ENCODE peak calls at places on chromosome 1, in ten cellular contexts. R, C, A, U, M, G, F, S, T and H are unnamed samples.

GRCh38 chr1:7534061-7534825 is 236.9 kb upstream of the VAMP3 start:
- DNase-seq in R (no peak), C (peak), A (no peak), U (no peak), M (no peak), G (no peak), F (no peak), S (peak), T (no peak), H (no peak)

GRCh38 chr1:45785583-45785982 is 17.8 kb upstream of the MAST2 start:
- DNase-seq in R (no peak), C (no peak), A (peak), U (no peak), M (no peak), G (peak), F (no peak), S (no peak), T (no peak), H (no peak)

GRCh38 chr1:62437273-62437945 is 560 bp downstream of the USP1 start:
- DNase-seq in R (no peak), C (no peak), A (peak), U (no peak), M (no peak), G (peak), F (no peak), S (peak), T (peak), H (peak)

GRCh38 chr1:48777219-48777895 is 666 bp upstream of the BEND5 start:
- DNase-seq in R (no peak), C (no peak), A (no peak), U (no peak), M (no peak), G (no peak), F (peak), S (no peak), T (peak), H (no peak)

GRCh38 chr1:241391926-241392710 is 35.1 kb upstream of the RGS7 start:
- DNase-seq in R (peak), C (no peak), A (no peak), U (peak), M (no peak), G (no peak), F (no peak), S (no peak), T (no peak), H (no peak)

GRCh38 chr1:150233359-150234308 is 2.3 kb downstream of the ANP32E start:
- DNase-seq in R (peak), C (no peak), A (no peak), U (peak), M (no peak), G (no peak), F (peak), S (peak), T (peak), H (peak)

GRCh38 chr1:36387141-36387949 is 1.6 kb upstream of the STK40 start:
- DNase-seq in R (peak), C (no peak), A (no peak), U (peak), M (peak), G (no peak), F (no peak), S (peak), T (no peak), H (peak)

GRCh38 chr1:44759077-44759476 is 16.3 kb upstream of the RPS8 start:
- DNase-seq in R (no peak), C (no peak), A (no peak), U (no peak), M (no peak), G (no peak), F (no peak), S (no peak), T (no peak), H (no peak)

GRCh38 chr1:56820755-56821461 is 1.7 kb upstream of the FYB2 start:
- DNase-seq in R (peak), C (peak), A (peak), U (peak), M (peak), G (peak), F (peak), S (peak), T (peak), H (peak)

GRCh38 chr1:84944767-84945486 is 51.9 kb upstream of the LPAR3 start:
- DNase-seq in R (peak), C (no peak), A (peak), U (peak), M (peak), G (peak), F (peak), S (peak), T (peak), H (peak)

GRCh38 chr1:25502957-25503356 is 40.4 kb upstream of the LDLRAP1 start:
- DNase-seq in R (no peak), C (no peak), A (no peak), U (peak), M (peak), G (no peak), F (no peak), S (peak), T (no peak), H (no peak)

GRCh38 chr1:1250828-1251284 is 4.3 kb upstream of the C1QTNF12 start:
- DNase-seq in R (peak), C (no peak), A (peak), U (no peak), M (no peak), G (peak), F (no peak), S (no peak), T (no peak), H (no peak)

GRCh38 chr1:224059897-224060462 is 53.9 kb upstream of the FBXO28 start:
- DNase-seq in R (no peak), C (no peak), A (no peak), U (no peak), M (no peak), G (no peak), F (no peak), S (no peak), T (no peak), H (no peak)

GRCh38 chr1:215376544-215377264 is 190.4 kb upstream of the KCTD3 start:
- DNase-seq in R (no peak), C (peak), A (no peak), U (no peak), M (peak), G (no peak), F (no peak), S (peak), T (no peak), H (no peak)

GRCh38 chr1:68600049-68600661 is 103.3 kb upstream of the DEPDC1 start:
- DNase-seq in R (peak), C (no peak), A (no peak), U (peak), M (no peak), G (no peak), F (no peak), S (peak), T (peak), H (no peak)

GRCh38 chr1:178706467-178706866 is 18.6 kb upstream of the RALGPS2 start:
- DNase-seq in R (peak), C (peak), A (no peak), U (peak), M (no peak), G (no peak), F (peak), S (peak), T (no peak), H (no peak)

GRCh38 chr1:185483647-185484450 is 166.8 kb upstream of the IVNS1ABP start:
- DNase-seq in R (peak), C (no peak), A (no peak), U (peak), M (peak), G (no peak), F (no peak), S (peak), T (no peak), H (no peak)

GRCh38 chr1:153470707-153471106 is 10.3 kb upstream of the S100A7 start:
- DNase-seq in R (peak), C (no peak), A (no peak), U (no peak), M (no peak), G (no peak), F (no peak), S (no peak), T (no peak), H (no peak)

GRCh38 chr1:101996830-101997485 is at the start of gene OLFM3:
- DNase-seq in R (peak), C (no peak), A (no peak), U (no peak), M (peak), G (no peak), F (no peak), S (peak), T (peak), H (no peak)

GRCh38 chr1:150552692-150553278 is 3.6 kb downstream of the ADAMTSL4 start:
- DNase-seq in R (no peak), C (peak), A (no peak), U (no peak), M (no peak), G (no peak), F (peak), S (no peak), T (no peak), H (peak)

GRCh38 chr1:17687125-17687524 is 68.0 kb upstream of the ACTL8 start:
- DNase-seq in R (no peak), C (no peak), A (no peak), U (peak), M (no peak), G (no peak), F (no peak), S (no peak), T (no peak), H (no peak)

GRCh38 chr1:174393885-174394284 is 53.9 kb upstream of the GPR52 start:
- DNase-seq in R (no peak), C (no peak), A (no peak), U (no peak), M (no peak), G (no peak), F (no peak), S (no peak), T (no peak), H (no peak)

GRCh38 chr1:29563571-29563970 is 327.2 kb downstream of the PTPRU start:
- DNase-seq in R (peak), C (no peak), A (no peak), U (peak), M (peak), G (no peak), F (no peak), S (peak), T (no peak), H (no peak)

GRCh38 chr1:232477728-232478127 is 152.2 kb downstream of the SIPA1L2 start:
- DNase-seq in R (peak), C (peak), A (no peak), U (peak), M (peak), G (no peak), F (no peak), S (peak), T (no peak), H (no peak)

GRCh38 chr1:209988706-209989105 is 50.7 kb downstream of the SYT14 start:
- DNase-seq in R (peak), C (no peak), A (no peak), U (no peak), M (no peak), G (no peak), F (no peak), S (peak), T (no peak), H (no peak)

GRCh38 chr1:209993061-209993830 is 55.2 kb downstream of the SYT14 start:
- DNase-seq in R (no peak), C (no peak), A (no peak), U (no peak), M (no peak), G (no peak), F (no peak), S (no peak), T (no peak), H (no peak)

GRCh38 chr1:209985002-209985401 is 47.0 kb downstream of the SYT14 start:
- DNase-seq in R (no peak), C (no peak), A (no peak), U (no peak), M (no peak), G (no peak), F (no peak), S (no peak), T (no peak), H (no peak)

GRCh38 chr1:209983953-209984352 is 45.9 kb downstream of the SYT14 start:
- DNase-seq in R (no peak), C (no peak), A (no peak), U (no peak), M (no peak), G (no peak), F (no peak), S (no peak), T (no peak), H (no peak)

GRCh38 chr1:209989525-209989924 is 51.5 kb downstream of the SYT14 start:
- DNase-seq in R (peak), C (no peak), A (no peak), U (peak), M (no peak), G (no peak), F (no peak), S (peak), T (no peak), H (no peak)
- H3K27ac ChIP-seq in R (no peak), C (no peak), A (no peak), U (no peak), M (no peak), G (no peak), F (no peak), S (no peak), T (no peak), H (no peak)

DNA sequence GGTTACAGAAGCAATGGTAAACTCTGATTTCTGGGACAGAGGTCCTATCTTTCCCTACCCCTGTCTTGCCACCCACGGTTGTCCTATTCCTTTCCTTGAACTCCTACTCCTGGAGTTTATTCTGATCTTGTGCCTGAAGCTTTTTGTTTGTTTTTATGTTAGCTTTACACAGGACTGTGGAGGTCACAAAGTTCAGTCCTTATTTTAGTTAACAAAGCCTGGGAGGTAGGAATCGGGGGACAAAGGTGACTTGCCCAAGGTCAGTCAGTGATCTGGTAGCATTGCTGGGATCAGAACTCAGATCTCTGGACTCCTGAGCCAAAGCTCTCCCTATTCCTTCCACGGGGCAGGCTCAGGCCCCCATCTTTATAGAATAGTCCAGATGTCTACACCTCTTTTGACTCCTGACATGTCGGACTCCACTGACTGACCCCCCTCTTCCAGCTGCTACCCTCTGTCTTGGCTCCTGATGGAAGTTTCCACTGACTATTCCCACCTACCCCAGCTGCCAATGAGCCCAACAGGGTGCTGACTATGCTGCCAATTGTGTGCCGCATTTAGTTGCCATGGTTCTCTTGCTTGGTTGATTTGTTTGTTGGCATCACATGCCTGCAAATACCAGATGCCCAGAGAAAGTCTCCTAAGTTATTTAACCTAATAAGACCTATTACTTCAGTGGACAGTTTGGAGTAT is 9.9 kb downstream of the F5 start:
- DNase-seq in R (no peak), C (no peak), A (no peak), U (no peak), M (no peak), G (no peak), F (no peak), S (no peak), T (no peak), H (no peak)
- H3K27ac ChIP-seq in R (no peak), C (no peak), A (no peak), U (no peak), M (no peak), G (no peak), F (no peak), S (no peak), T (no peak), H (no peak)

DNA sequence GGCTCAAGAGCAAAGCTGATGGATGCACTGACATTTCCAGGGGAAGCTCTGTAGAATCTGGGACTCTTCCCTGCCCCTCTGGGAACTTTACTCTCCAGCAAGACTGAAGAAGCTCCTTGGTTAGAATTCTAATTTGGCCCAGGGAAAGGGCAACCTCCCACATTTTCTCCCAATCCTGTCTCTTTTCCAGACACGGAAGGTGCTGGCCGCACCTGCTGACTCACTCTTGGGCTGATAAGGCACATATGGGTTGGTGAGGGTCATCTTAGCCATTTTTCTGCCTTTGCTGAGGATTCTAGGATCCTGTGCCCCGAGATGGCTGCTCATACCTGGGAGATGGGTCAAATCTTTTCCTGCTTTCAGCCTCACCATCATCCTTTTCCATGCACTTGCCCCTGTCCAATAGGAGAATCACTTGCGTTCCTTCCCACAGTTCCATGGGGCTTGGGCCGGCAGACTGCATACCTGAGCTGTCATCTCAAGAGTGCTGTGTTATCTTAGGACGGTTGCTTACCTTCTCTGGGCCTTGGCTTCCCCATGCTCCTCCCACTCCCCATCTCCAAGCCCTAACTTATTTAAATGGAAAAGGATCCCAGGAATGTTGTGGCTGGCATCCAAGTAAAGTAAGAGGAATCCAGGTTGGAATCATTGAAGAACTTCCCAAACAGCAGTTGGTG is 1.3 kb downstream of the TINAGL1 start:
- DNase-seq in R (peak), C (no peak), A (no peak), U (peak), M (no peak), G (no peak), F (no peak), S (peak), T (no peak), H (no peak)
- H3K27ac ChIP-seq in R (peak), C (peak), A (no peak), U (no peak), M (no peak), G (no peak), F (peak), S (no peak), T (peak), H (peak)

GRCh38 chr1:41073971-41074370 is 52.4 kb upstream of the SLFNL1 start:
- DNase-seq in R (peak), C (no peak), A (no peak), U (peak), M (peak), G (no peak), F (no peak), S (peak), T (no peak), H (no peak)
- H3K27ac ChIP-seq in R (no peak), C (no peak), A (no peak), U (no peak), M (peak), G (no peak), F (no peak), S (no peak), T (no peak), H (no peak)

GRCh38 chr1:66998972-66999371 is 55.0 kb downstream of the SLC35D1 start:
- DNase-seq in R (peak), C (no peak), A (no peak), U (peak), M (no peak), G (no peak), F (no peak), S (peak), T (no peak), H (no peak)

GRCh38 chr1:67001682-67002425 is 52.1 kb downstream of the SLC35D1 start:
- DNase-seq in R (no peak), C (no peak), A (no peak), U (no peak), M (no peak), G (no peak), F (no peak), S (no peak), T (peak), H (no peak)

GRCh38 chr1:66996018-66996682 is 57.8 kb downstream of the SLC35D1 start:
- DNase-seq in R (peak), C (no peak), A (peak), U (peak), M (peak), G (peak), F (no peak), S (peak), T (peak), H (no peak)

GRCh38 chr1:67004176-67004575 is 49.8 kb downstream of the SLC35D1 start:
- DNase-seq in R (no peak), C (no peak), A (no peak), U (peak), M (no peak), G (no peak), F (no peak), S (no peak), T (no peak), H (no peak)

DNA sequence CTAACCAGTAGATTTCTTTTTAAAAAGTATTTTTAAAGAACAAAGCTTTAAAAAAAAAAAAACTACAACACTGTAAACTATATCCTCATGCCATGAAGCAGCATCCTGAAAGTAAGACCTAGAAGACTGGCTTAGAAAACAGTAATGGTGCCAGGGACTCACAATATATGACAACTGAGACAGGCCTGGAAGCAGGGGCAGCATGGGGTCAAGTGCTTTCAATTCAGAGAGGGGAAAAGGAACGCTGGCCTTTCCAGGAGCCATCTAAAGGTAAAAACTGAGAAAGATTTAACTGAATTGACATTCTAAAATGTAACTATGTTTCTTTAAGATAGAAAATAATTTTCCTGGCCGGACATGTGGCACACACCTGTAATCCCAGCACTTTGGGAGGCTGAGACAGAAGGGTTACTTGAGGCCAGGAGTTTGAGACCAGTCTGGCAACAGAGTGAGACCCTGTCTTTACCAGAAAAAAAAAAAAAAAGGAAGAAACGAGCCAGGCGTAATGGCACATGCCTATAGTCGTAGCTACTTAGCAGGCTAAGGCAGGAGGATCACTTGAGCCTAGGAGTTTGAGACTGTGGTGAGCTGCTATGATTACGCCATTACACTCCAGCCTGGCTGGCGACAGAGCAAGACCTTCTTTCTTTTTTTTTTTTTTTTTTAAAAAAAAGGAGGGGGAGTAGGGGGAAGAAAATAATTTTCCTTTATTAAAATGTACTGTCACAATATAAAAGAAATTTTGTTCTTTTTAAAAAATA is 54.1 kb downstream of the SLC35D1 start:
- DNase-seq in R (no peak), C (no peak), A (no peak), U (no peak), M (no peak), G (no peak), F (no peak), S (no peak), T (peak), H (no peak)
- H3K27ac ChIP-seq in R (no peak), C (peak), A (no peak), U (no peak), M (no peak), G (no peak), F (no peak), S (no peak), T (peak), H (no peak)

GRCh38 chr1:212242985-212243308 is 42.3 kb upstream of the PPP2R5A start:
- DNase-seq in R (no peak), C (no peak), A (no peak), U (no peak), M (no peak), G (no peak), F (no peak), S (no peak), T (no peak), H (no peak)
- H3K27ac ChIP-seq in R (no peak), C (peak), A (no peak), U (no peak), M (no peak), G (no peak), F (no peak), S (no peak), T (no peak), H (peak)

GRCh38 chr1:203311368-203312301 is 6.3 kb downstream of the BTG2 start:
- DNase-seq in R (no peak), C (no peak), A (no peak), U (no peak), M (no peak), G (no peak), F (no peak), S (no peak), T (no peak), H (no peak)
- H3K27ac ChIP-seq in R (no peak), C (peak), A (no peak), U (no peak), M (no peak), G (no peak), F (no peak), S (no peak), T (no peak), H (no peak)